ENCODE peak calls at places on chromosomes 3 and 15, in seven cellular contexts. S is astrocyte of the spinal cord, Y is AG09319, A is colonic mucosa, F is neural crest cell, N is neural progenitor cell, B is A673. H is an unnamed sample.

GRCh38 chr3:16801223-16801622 is 83.5 kb upstream of the PLCL2 start:
- DNase-seq in N (no peak), F (no peak), Y (no peak), A (no peak), B (peak; percentile 24), S (no peak), H (peak; percentile 52)

GRCh38 chr15:97745481-97746071 is 214.9 kb upstream of the ARRDC4 start:
- DNase-seq in Y (no peak), B (peak; percentile 75), S (no peak), F (peak; percentile 29), N (peak; percentile 60), A (peak; percentile 78), H (peak; percentile 20)

GRCh38 chr3:49840371-49840770 is 16.0 kb downstream of the TRAIP start:
- DNase-seq in N (no peak), F (no peak), Y (no peak), S (no peak), A (no peak), B (no peak), H (peak; percentile 20)

GRCh38 chr3:31172336-31172735 is 277.9 kb upstream of the GADL1 start:
- DNase-seq in A (no peak), B (no peak), Y (no peak), F (no peak), S (no peak), N (no peak), H (no peak)

GRCh38 chr3:4794798-4795197 is 184.4 kb upstream of the BHLHE40 start:
- DNase-seq in N (no peak), A (no peak), F (no peak), Y (no peak), B (no peak), S (no peak), H (no peak)

GRCh38 chr15:64892850-64893403 is 18.8 kb upstream of the ANKDD1A start:
- DNase-seq in F (no peak), S (no peak), B (no peak), N (no peak), A (no peak), Y (no peak), H (no peak)

GRCh38 chr15:38335106-38335505 is 82.5 kb downstream of the SPRED1 start:
- DNase-seq in F (no peak), Y (no peak), A (no peak), S (no peak), N (peak; percentile 74), B (no peak), H (no peak)

GRCh38 chr15:43209059-43209824 is 11.6 kb downstream of the EPB42 start:
- DNase-seq in A (no peak), Y (no peak), F (no peak), N (peak; percentile 64), S (no peak), B (no peak), H (peak; percentile 12)

GRCh38 chr15:96171842-96172241 is 158.7 kb upstream of the NR2F2 start:
- DNase-seq in Y (no peak), B (no peak), A (no peak), S (peak; percentile 27), N (peak; percentile 21), F (no peak), H (no peak)

GRCh38 chr3:43733459-43734384 is 43.0 kb downstream of the ABHD5 start:
- DNase-seq in A (no peak), S (peak; percentile 74), B (no peak), Y (no peak), F (no peak), N (no peak), H (peak; percentile 78)

GRCh38 chr3:23489338-23490158 is 286.4 kb downstream of the UBE2E2 start:
- DNase-seq in F (no peak), Y (no peak), N (peak; percentile 52), A (no peak), S (peak; percentile 37), B (no peak), H (no peak)

GRCh38 chr3:46733026-46733800 is 15.5 kb upstream of the PRSS50 start:
- DNase-seq in Y (no peak), S (no peak), F (no peak), N (no peak), B (no peak), A (no peak), H (peak; percentile 17)

GRCh38 chr3:54353547-54354339 is 231.4 kb downstream of the CACNA2D3 start:
- DNase-seq in F (no peak), N (no peak), Y (no peak), B (no peak), S (no peak), A (no peak), H (peak; percentile 50)

GRCh38 chr3:127729556-127730056 is 56.9 kb downstream of the ABTB1 start:
- DNase-seq in B (no peak), Y (no peak), N (no peak), S (no peak), F (no peak), A (no peak), H (peak; percentile 15)

GRCh38 chr3:139388077-139388476 is 1.4 kb downstream of the COPB2 start:
- DNase-seq in Y (no peak), A (no peak), F (no peak), N (no peak), S (no peak), B (no peak), H (no peak)

GRCh38 chr3:39138804-39139415 is 14.5 kb downstream of the CSRNP1 start:
- DNase-seq in B (no peak), S (peak; percentile 46), N (no peak), A (no peak), Y (no peak), F (no peak), H (no peak)

GRCh38 chr15:94845391-94845718 is 614.0 kb downstream of the MCTP2 start:
- DNase-seq in S (no peak), B (no peak), A (no peak), N (no peak), Y (no peak), F (no peak), H (no peak)
- TF ChIP-seq CTCF in S (no peak), B (no peak), A (no peak), N (no peak), Y (no peak), F (peak; percentile 13), H (no peak)

DNA sequence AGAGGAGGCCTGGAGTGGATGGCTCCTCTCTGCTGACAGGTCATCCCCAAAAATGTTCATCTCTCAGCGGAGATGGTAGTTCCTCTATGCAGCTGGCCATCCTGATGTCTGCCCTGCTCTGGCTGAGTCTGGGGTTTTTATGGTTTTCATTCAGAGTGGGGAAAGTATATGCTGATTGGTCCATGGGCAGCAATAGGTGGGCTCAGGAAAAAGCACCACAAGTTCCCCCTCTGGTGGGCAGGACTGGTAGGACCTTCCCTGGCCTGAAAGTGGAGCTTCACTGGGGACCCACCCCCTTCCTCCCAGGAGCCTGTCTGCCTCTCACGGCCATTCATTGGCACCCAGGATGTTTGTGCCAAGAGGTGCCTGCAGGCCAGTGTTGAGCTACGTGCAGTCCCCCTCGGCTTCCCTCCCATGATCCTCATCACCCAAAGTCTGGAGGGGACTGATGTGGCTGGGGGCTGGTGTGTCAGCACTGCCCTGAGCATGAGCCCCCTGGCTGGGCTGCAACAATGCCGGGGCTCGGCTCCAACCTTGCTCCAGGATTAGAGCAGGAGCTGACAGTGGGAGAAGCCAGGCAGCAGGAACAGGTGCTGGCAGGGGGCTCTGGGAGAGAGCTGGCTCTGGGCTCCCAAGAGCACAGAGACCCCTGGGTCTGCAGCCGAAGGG is 13.1 kb upstream of the BLOC1S6 start:
- DNase-seq in B (peak; percentile 70), A (no peak), F (peak; percentile 69), S (no peak), Y (no peak), N (peak; percentile 81), H (peak; percentile 8)
- TF ChIP-seq CTCF in B (peak; percentile 72), A (no peak), F (peak; percentile 68), S (peak; percentile 32), Y (peak; percentile 26), N (peak; percentile 67), H (peak; percentile 55)

DNA sequence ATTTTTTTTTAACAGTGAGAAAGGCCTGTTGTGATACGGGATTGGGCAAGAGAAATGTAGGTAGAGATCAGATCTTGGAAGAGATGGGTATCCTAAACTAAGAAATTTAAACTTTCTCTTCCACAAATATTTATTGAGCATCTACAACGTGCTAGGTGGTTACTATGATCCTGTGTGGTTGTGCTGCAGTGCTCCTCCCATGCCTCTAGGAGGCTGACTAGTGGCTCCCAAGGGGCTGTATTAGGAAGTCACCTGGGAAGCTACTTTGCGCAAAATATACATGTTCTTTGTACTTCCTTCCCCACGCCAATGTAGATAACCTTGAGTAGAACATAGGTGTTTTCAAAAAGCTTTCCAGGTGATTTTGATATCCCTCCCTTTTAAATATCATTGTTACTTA is 27.2 kb downstream of the USP3 start:
- DNase-seq in S (no peak), B (peak; percentile 40), Y (no peak), N (no peak), A (no peak), F (no peak), H (no peak)
- TF ChIP-seq CTCF in S (peak; percentile 29), B (peak; percentile 44), Y (no peak), N (peak; percentile 24), A (no peak), F (peak; percentile 46), H (peak; percentile 50)

DNA sequence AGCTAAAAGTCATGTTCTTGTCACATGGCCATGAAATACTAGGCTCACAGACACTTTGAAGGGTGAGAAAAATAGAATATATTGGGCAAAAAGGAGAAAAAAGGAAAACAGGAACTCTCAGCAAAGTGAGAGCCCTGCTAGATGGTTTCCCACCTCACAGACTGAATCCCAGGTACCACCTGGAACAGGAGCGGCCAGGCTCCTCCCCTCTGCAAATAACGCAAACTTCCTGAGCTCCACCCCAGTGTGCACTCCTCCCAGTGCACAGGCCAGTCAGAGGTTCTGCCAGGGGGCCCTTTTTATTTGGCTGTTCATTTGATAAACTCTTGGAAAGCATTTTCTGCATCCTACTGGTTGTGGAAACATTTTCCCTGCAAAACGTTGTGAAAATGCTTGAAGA is 780.4 kb downstream of the TBL1XR1 start:
- DNase-seq in F (no peak), Y (no peak), N (no peak), B (no peak), A (no peak), S (no peak), H (no peak)
- TF ChIP-seq CTCF in F (no peak), Y (no peak), N (no peak), B (no peak), A (no peak), S (no peak), H (no peak)

GRCh38 chr3:12541625-12542024 is 3.7 kb downstream of the MKRN2OS start:
- DNase-seq in N (peak; percentile 50), Y (no peak), B (no peak), A (no peak), F (no peak), S (no peak), H (no peak)
- TF ChIP-seq CTCF in N (peak; percentile 49), Y (peak; percentile 3), B (peak; percentile 48), A (no peak), F (peak; percentile 28), S (peak; percentile 35), H (peak; percentile 33)

DNA sequence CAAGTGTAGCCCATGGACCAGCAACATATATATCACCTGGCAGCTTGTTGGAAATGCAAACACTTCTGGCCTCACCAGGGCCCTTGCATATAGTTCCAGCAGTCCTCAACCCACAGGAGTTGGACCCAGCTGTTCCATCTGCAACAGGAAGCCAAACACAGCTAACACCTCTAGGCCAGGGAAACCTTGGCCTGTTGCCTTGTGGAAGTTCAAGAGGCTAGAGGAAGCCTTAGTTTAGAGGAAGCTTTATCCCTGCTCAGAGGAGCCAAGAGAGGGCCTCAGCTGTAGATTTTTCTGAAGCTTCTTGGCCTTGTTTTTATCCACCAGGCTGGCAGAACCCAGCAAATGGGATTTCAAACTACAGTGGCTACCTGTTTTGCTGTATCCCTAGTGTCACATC is 11.4 kb downstream of the FHIT start:
- DNase-seq in A (no peak), S (no peak), N (no peak), B (no peak), F (no peak), Y (no peak), H (no peak)
- TF ChIP-seq CTCF in A (no peak), S (no peak), N (no peak), B (no peak), F (no peak), Y (no peak), H (no peak)

H was measured in cardiac fibroblast.